ENCODE peak calls at places on chromosomes 5 and 9, in ten cellular contexts. N is tibial nerve; P is stimulated activated CD8-positive, alpha-beta memory T cell treated with anti-CD3 and anti-CD28 coated beads, Interleukin-2, amount 100 ng/mL, for 1 hour; W is lung; G is non-pigmented ciliary epithelial cell; E is AG09319; R is adrenal gland; O is NCI-H748 treated with DMSO at 0.1 percent for 48 hours; J is neural crest cell; Q is HEK293T. Y is an unnamed sample.
A peak's percentile ranks its signal among the peaks of the same experiment; 100 is the strongest.

GRCh38 chr5:60740322-60740721 is 40.4 kb upstream of the DEPDC1B start:
- DNase-seq in P (no peak), R (no peak), G (no peak), E (no peak), Q (no peak), J (no peak), N (no peak), W (no peak), O (no peak), Y (no peak)

GRCh38 chr9:134622896-134623407 is 18.7 kb upstream of the COL5A1 start:
- DNase-seq in E (no peak), W (no peak), N (no peak), Q (no peak), P (no peak), G (no peak), R (no peak), O (no peak), J (no peak), Y (no peak)

GRCh38 chr9:119004618-119004990 is 364.6 kb downstream of the BRINP1 start:
- DNase-seq in W (peak; percentile 84), P (no peak), N (peak; percentile 92), Q (no peak), R (peak; percentile 77), O (no peak), G (peak; percentile 69), J (no peak), E (peak; percentile 75), Y (no peak)

GRCh38 chr5:56232538-56232937 is 592 bp downstream of the ANKRD55 start:
- DNase-seq in J (no peak), R (no peak), N (no peak), P (no peak), W (no peak), Q (no peak), E (no peak), O (no peak), G (no peak), Y (no peak)

GRCh38 chr5:141841781-141842180 is 36.4 kb downstream of the PCDH1 start:
- DNase-seq in G (no peak), Q (no peak), J (no peak), P (no peak), W (peak; percentile 70), N (no peak), O (no peak), E (no peak), R (no peak), Y (no peak)

GRCh38 chr9:111263116-111263515 is 66.9 kb downstream of the OR2K2 start:
- DNase-seq in W (no peak), G (no peak), R (no peak), Q (no peak), P (no peak), N (no peak), O (no peak), E (no peak), J (no peak), Y (no peak)

GRCh38 chr5:109411627-109412026 is 1.9 kb upstream of the PJA2 start:
- DNase-seq in Q (no peak), R (peak; percentile 15), P (no peak), N (no peak), G (peak; percentile 93), O (no peak), W (no peak), J (no peak), E (peak; percentile 57), Y (peak; percentile 45)

GRCh38 chr5:161311141-161311708 is 235.3 kb downstream of the GABRB2 start:
- DNase-seq in O (no peak), P (no peak), E (no peak), N (no peak), W (no peak), Q (no peak), G (no peak), J (no peak), R (no peak), Y (no peak)

GRCh38 chr5:110086658-110087388 is 397.1 kb downstream of the MAN2A1 start:
- DNase-seq in N (peak; percentile 73), O (no peak), Q (no peak), E (peak; percentile 31), W (no peak), R (no peak), G (peak; percentile 67), J (no peak), P (no peak), Y (peak; percentile 15)